ENCODE peak calls at places on chromosomes 16 and 17, in eight cellular contexts. U, C, V, N, Q, E, W and X are unnamed samples.
A peak's percentile ranks its signal among the peaks of the same experiment; 100 is the strongest.

GRCh38 chr17:11293480-11293879 is 52.5 kb downstream of the SHISA6 start:
- DNase-seq in U (no peak), C (no peak), V (no peak), N (no peak), Q (no peak), E (no peak), W (no peak), X (no peak)

GRCh38 chr16:57644383-57645014 is 16.1 kb downstream of the ADGRG1 start:
- DNase-seq in U (no peak), C (no peak), V (no peak), N (no peak), Q (no peak), E (no peak), W (no peak), X (no peak)

GRCh38 chr16:86994651-86995171 is 322.5 kb downstream of the C16orf95 start:
- DNase-seq in U (no peak), C (no peak), V (peak; percentile 33), N (no peak), Q (no peak), E (peak; percentile 97), W (no peak), X (no peak)

GRCh38 chr17:69592692-69593350 is 178.3 kb downstream of the MAP2K6 start:
- DNase-seq in U (no peak), C (no peak), V (no peak), N (no peak), Q (no peak), E (peak; percentile 93), W (no peak), X (no peak)

GRCh38 chr16:20410153-20410723 is 904 bp downstream of the ACSM5 start:
- DNase-seq in U (no peak), C (no peak), V (no peak), N (no peak), Q (no peak), E (no peak), W (no peak), X (no peak)

GRCh38 chr17:62219500-62219899 is 154.4 kb upstream of the MED13 start:
- DNase-seq in U (no peak), C (no peak), V (no peak), N (no peak), Q (no peak), E (no peak), W (no peak), X (no peak)

GRCh38 chr17:38877130-38877851 is 7.4 kb downstream of the LASP1 start:
- DNase-seq in U (peak; percentile 43), C (no peak), V (no peak), N (no peak), Q (no peak), E (no peak), W (no peak), X (no peak)

GRCh38 chr17:58995247-58995940 is 111.3 kb downstream of the TRIM37 start:
- DNase-seq in U (no peak), C (no peak), V (no peak), N (no peak), Q (no peak), E (peak; percentile 67), W (no peak), X (no peak)

GRCh38 chr16:20910781-20911321 is 10.3 kb downstream of the LYRM1 start:
- DNase-seq in U (no peak), C (no peak), V (no peak), N (no peak), Q (no peak), E (peak; percentile 92), W (no peak), X (no peak)

GRCh38 chr16:88298166-88298881 is 84.4 kb upstream of the ZNF469 start:
- DNase-seq in U (no peak), C (peak; percentile 75), V (no peak), N (no peak), Q (no peak), E (peak; percentile 60), W (no peak), X (no peak)

GRCh38 chr17:48905987-48906515 is 2.2 kb upstream of the UBE2Z start:
- DNase-seq in U (no peak), C (no peak), V (no peak), N (no peak), Q (no peak), E (no peak), W (no peak), X (no peak)

GRCh38 chr16:85626191-85626951 is 13.2 kb downstream of the GSE1 start:
- DNase-seq in U (no peak), C (peak; percentile 57), V (no peak), N (no peak), Q (no peak), E (no peak), W (peak; percentile 47), X (no peak)

GRCh38 chr16:31489616-31490584 is 7.0 kb downstream of the SLC5A2 start:
- DNase-seq in U (no peak), C (no peak), V (no peak), N (no peak), Q (no peak), E (no peak), W (no peak), X (no peak)

GRCh38 chr16:73166972-73167550 is 119.1 kb upstream of the ZFHX3 start:
- DNase-seq in U (no peak), C (no peak), V (no peak), N (no peak), Q (no peak), E (no peak), W (no peak), X (no peak)

GRCh38 chr16:53457670-53458069 is 23.4 kb downstream of the RBL2 start:
- DNase-seq in U (peak; percentile 57), C (no peak), V (no peak), N (no peak), Q (no peak), E (no peak), W (no peak), X (no peak)

GRCh38 chr17:20721151-20721550 is 141.6 kb downstream of the CDRT15L2 start:
- DNase-seq in U (no peak), C (no peak), V (no peak), N (no peak), Q (no peak), E (no peak), W (no peak), X (no peak)

GRCh38 chr16:27551046-27551445 is 1.1 kb downstream of the KATNIP start:
- DNase-seq in U (no peak), C (no peak), V (no peak), N (no peak), Q (no peak), E (no peak), W (no peak), X (no peak)

GRCh38 chr16:27549607-27549856 is 181 bp downstream of the GTF3C1 start:
- DNase-seq in U (no peak), C (no peak), V (peak; percentile 67), N (no peak), Q (no peak), E (no peak), W (no peak), X (no peak)

GRCh38 chr16:27550582-27550920 is 607 bp downstream of the KATNIP start:
- DNase-seq in U (no peak), C (no peak), V (no peak), N (no peak), Q (no peak), E (no peak), W (no peak), X (no peak)

GRCh38 chr16:27547851-27548250 is 1.9 kb downstream of the GTF3C1 start:
- DNase-seq in U (no peak), C (no peak), V (no peak), N (no peak), Q (no peak), E (no peak), W (no peak), X (no peak)

GRCh38 chr16:27549857-27550581 is at the start of the genes GTF3C1 and KATNIP:
- DNase-seq in U (peak; percentile 100), C (peak; percentile 100), V (peak; percentile 100), N (peak; percentile 100), Q (peak; percentile 100), E (peak; percentile 97), W (peak; percentile 100), X (peak; percentile 100)
- H3K4me3 ChIP-seq in U (peak within 1 kb of the TSS; percentile 96), C (peak within 1 kb of the TSS; percentile 63), V (peak within 1 kb of the TSS; percentile 92), N (peak within 1 kb of the TSS; percentile 71), Q (peak within 1 kb of the TSS; percentile 86), E (peak within 1 kb of the TSS; percentile 93), W (peak within 1 kb of the TSS; percentile 84), X (peak within 1 kb of the TSS; percentile 75)

DNA sequence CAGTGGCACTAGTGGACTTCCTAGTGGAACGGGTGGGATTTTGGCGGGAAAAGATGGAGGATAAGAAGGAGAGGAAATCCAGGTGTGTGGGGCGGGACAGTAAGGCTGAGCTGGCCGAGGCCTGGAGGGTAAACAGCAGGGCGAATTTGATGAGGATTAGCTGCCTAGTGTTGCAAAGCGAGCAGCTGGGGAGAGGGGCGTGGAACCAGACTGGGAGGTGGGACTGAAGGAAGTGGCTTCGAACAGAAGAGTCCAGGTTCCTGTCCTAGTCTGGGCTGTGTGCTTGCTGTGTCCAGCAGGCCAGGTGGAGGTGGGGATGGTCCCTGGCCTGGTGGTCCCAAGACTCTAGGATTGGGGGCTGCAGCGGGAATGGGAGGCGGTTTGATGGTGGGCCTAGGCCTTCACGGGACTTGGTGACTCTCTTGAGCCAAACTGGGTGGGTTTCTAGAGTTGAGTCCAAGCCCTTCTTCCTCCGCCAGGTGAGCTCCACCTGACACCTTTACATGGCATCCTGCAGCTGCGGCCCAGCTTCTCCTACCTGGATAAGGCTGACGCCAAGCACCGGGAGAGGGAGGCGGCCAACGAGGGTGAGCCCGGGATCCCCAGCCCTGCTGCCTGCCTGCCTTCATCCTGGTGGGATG is 16.1 kb downstream of the POLR3E start:
- DNase-seq in U (no peak), C (no peak), V (peak; percentile 29), N (no peak), Q (no peak), E (no peak), W (peak; percentile 10), X (peak; percentile 11)
- H3K36me3 ChIP-seq in U (peaks cover 59% of the 10 kb centered on the region), C (no peaks in the 10 kb centered on the region), V (peaks cover 94% of the 10 kb centered on the region), N (no peaks in the 10 kb centered on the region), Q (peaks cover 32% of the 10 kb centered on the region), E (peaks cover 55% of the 10 kb centered on the region), W (peaks cover 100% of the 10 kb centered on the region), X (peaks cover 81% of the 10 kb centered on the region)

DNA sequence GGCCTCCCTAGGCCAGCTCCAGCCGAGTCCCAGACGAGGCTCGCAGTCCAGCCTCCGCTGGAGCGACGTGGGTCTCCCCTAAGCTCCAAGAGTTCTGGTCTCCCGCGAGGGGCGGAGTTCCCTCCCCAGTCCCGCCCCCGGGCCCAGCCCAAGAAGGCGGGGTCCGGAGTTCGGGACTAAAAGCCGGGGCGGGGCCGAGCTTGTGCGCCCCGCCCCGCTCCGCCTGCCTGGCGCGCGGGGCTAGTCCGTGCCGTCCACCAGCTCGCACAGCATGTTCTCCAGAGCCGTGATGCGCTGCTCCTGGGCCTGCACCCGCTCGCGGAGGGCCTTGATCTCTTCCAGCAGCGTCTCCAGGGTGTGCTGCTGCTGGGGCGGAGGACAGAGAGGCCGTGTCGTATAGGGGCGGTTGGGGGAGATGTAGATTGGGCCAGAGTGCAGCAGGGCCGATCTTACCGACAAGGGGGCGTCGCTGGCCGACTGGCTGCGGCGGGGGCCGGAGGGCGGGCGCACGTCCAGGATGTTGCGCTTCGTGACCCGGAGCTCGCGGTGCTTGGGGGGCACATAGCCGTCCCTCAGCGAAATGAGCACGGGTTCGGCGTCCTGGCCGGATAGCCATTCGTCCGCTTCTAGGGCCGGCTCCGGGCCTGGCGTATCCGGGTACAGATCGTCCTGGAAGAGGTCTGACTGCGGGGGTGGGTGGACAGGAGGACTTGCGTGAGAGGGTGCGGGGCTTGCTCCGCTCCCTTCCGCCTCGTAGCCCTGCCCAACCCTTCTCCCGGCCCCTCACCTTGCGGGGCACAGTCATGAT is 7.0 kb downstream of the CORO6 start:
- DNase-seq in U (peak; percentile 92), C (peak; percentile 77), V (peak; percentile 98), N (peak; percentile 82), Q (peak; percentile 85), E (peak; percentile 55), W (peak; percentile 92), X (peak; percentile 87)
- TF ChIP-seq POLR2A in U (peak; percentile 53), C (peak; percentile 64), V (peak; percentile 30), N (peak; percentile 42), Q (peak; percentile 89), E (no peak), W (no peak), X (peak; percentile 39)

GRCh38 chr17:73261617-73261951 is at the start of gene CPSF4L:
- DNase-seq in U (no peak), C (no peak), V (no peak), N (no peak), Q (no peak), E (no peak), W (no peak), X (no peak)
- H3K4me3 ChIP-seq in U (no peak within 1 kb of the TSS), C (no peak within 1 kb of the TSS), V (no peak within 1 kb of the TSS), N (no peak within 1 kb of the TSS), Q (no peak within 1 kb of the TSS), E (no peak within 1 kb of the TSS), W (no peak within 1 kb of the TSS), X (no peak within 1 kb of the TSS)